ENCODE peak calls at places on chromosome 19, in ten cellular contexts. X, F, A, Q, M, I, E, S, H and U are unnamed samples.

GRCh38 chr19:46925548-46925950 is 64.8 kb downstream of the ARHGAP35 start:
- DNase-seq in A (no peak), X (no peak), E (no peak), Q (no peak), M (no peak), H (no peak), S (no peak), F (no peak), I (no peak), U (no peak)

GRCh38 chr19:43767316-43767715 is 12.6 kb upstream of the SMG9 start:
- DNase-seq in X (no peak), H (no peak), I (no peak), Q (no peak), E (no peak), S (no peak), M (no peak), F (no peak), A (no peak), U (no peak)

GRCh38 chr19:39183100-39183499 is 13.7 kb upstream of the NCCRP1 start:
- DNase-seq in F (no peak), E (no peak), Q (no peak), S (no peak), M (no peak), A (peak), H (no peak), X (no peak), I (no peak), U (no peak)

GRCh38 chr19:15129856-15130580 is 22.8 kb downstream of the SYDE1 start:
- DNase-seq in F (no peak), H (no peak), E (no peak), A (no peak), M (no peak), I (no peak), Q (no peak), X (no peak), S (peak), U (no peak)

GRCh38 chr19:8311461-8312260 is 3.5 kb upstream of the CD320 start:
- DNase-seq in H (no peak), F (no peak), E (no peak), A (no peak), Q (no peak), S (peak), M (no peak), X (no peak), I (no peak), U (no peak)

GRCh38 chr19:6564393-6564792 is 26.6 kb downstream of the CD70 start:
- DNase-seq in F (no peak), X (no peak), I (no peak), S (no peak), E (no peak), Q (no peak), H (peak), M (no peak), A (peak), U (no peak)

GRCh38 chr19:46728693-46729339 is 11.9 kb upstream of the PRKD2 start:
- DNase-seq in Q (peak), X (peak), M (no peak), E (peak), A (peak), S (peak), I (peak), H (peak), F (peak), U (no peak)

GRCh38 chr19:45234089-45234869 is 10.9 kb downstream of the EXOC3L2 start:
- DNase-seq in F (no peak), E (no peak), H (no peak), I (no peak), S (peak), M (no peak), X (no peak), Q (no peak), A (no peak), U (no peak)

GRCh38 chr19:9175326-9175725 is 3.5 kb upstream of the OR7D2 start:
- DNase-seq in H (no peak), E (no peak), S (no peak), F (no peak), Q (no peak), M (no peak), X (no peak), I (no peak), A (no peak), U (no peak)

GRCh38 chr19:3451451-3451866 is 28.9 kb downstream of the SMIM24 start:
- DNase-seq in H (no peak), I (no peak), A (no peak), M (no peak), X (no peak), S (no peak), F (no peak), Q (no peak), E (no peak), U (no peak)

GRCh38 chr19:43265664-43266025 is 3.7 kb downstream of the PSG9 start:
- DNase-seq in S (no peak), H (no peak), M (no peak), X (no peak), E (no peak), F (no peak), I (no peak), Q (no peak), A (no peak), U (no peak)

GRCh38 chr19:47157455-47158321 is 27.1 kb downstream of the SAE1 start:
- DNase-seq in E (no peak), S (no peak), I (peak), F (peak), A (peak), M (no peak), Q (no peak), X (peak), H (peak), U (no peak)

GRCh38 chr19:6738726-6739389 is 622 bp upstream of the TRIP10 start:
- DNase-seq in X (peak), F (no peak), H (no peak), E (no peak), S (no peak), M (no peak), A (no peak), Q (peak), I (no peak), U (no peak)

GRCh38 chr19:18461471-18461870 is 23.5 kb upstream of the ISYNA1 start:
- DNase-seq in X (no peak), I (no peak), H (no peak), Q (no peak), F (no peak), E (no peak), M (no peak), S (no peak), A (no peak), U (no peak)

GRCh38 chr19:12647490-12648071 is 19.0 kb downstream of the MAN2B1 start:
- DNase-seq in M (no peak), X (no peak), E (no peak), I (no peak), F (no peak), A (peak), H (peak), S (peak), Q (no peak), U (no peak)

GRCh38 chr19:51417107-51417806 is at the start of gene SIGLEC10:
- DNase-seq in X (peak), Q (no peak), F (no peak), E (no peak), M (no peak), H (no peak), S (no peak), A (peak), I (no peak), U (no peak)

GRCh38 chr19:3986260-3987041 is 1.2 kb upstream of the EEF2 start:
- DNase-seq in Q (peak), S (peak), M (peak), A (peak), H (peak), I (peak), F (peak), X (peak), E (no peak), U (no peak)

GRCh38 chr19:28313633-28314032 is 899.3 kb downstream of the UQCRFS1 start:
- DNase-seq in X (no peak), S (no peak), E (no peak), M (peak), Q (no peak), F (no peak), A (peak), H (peak), I (no peak), U (peak)

GRCh38 chr19:3335431-3336350 is 30.7 kb upstream of the NFIC start:
- DNase-seq in A (peak), S (no peak), Q (no peak), I (no peak), E (no peak), H (peak), X (no peak), M (no peak), F (no peak), U (no peak)

GRCh38 chr19:13398780-13399726 is 107.2 kb downstream of the CACNA1A start:
- DNase-seq in E (no peak), M (peak), F (no peak), I (no peak), A (peak), Q (no peak), S (peak), H (peak), X (no peak), U (peak)

GRCh38 chr19:23402388-23402787 is 7.1 kb upstream of the ZNF91 start:
- DNase-seq in S (no peak), A (no peak), Q (no peak), X (no peak), E (no peak), F (no peak), M (no peak), I (no peak), H (no peak), U (no peak)

GRCh38 chr19:12840091-12841079 is 2.1 kb downstream of the MAST1 start:
- DNase-seq in S (peak), I (no peak), X (peak), F (no peak), Q (peak), E (no peak), A (peak), H (peak), M (no peak), U (no peak)

GRCh38 chr19:12779162-12779993 is 4.0 kb upstream of the HOOK2 start:
- DNase-seq in S (peak), M (no peak), I (no peak), E (no peak), A (peak), X (peak), Q (no peak), F (no peak), H (peak), U (peak)

GRCh38 chr19:47324502-47324901 is 7.5 kb upstream of the C5AR2 start:
- DNase-seq in E (no peak), A (no peak), Q (no peak), X (no peak), I (no peak), F (no peak), H (no peak), S (no peak), M (no peak), U (no peak)

GRCh38 chr19:32819415-32820400 is 49.9 kb downstream of the SLC7A9 start:
- DNase-seq in Q (no peak), M (no peak), I (no peak), S (no peak), A (no peak), F (no peak), E (no peak), H (no peak), X (peak), U (no peak)

GRCh38 chr19:56301152-56301551 is 13.5 kb downstream of the ZSCAN5A start:
- DNase-seq in M (no peak), I (no peak), A (no peak), F (no peak), X (no peak), Q (no peak), E (no peak), S (peak), H (no peak), U (no peak)

GRCh38 chr19:57830071-57830602 is at the start of gene ZNF587B:
- DNase-seq in E (no peak), X (peak), F (peak), M (no peak), S (peak), I (peak), Q (no peak), A (no peak), H (peak), U (no peak)

GRCh38 chr19:13120817-13121216 is 2.8 kb downstream of the NACC1 start:
- DNase-seq in H (peak), M (peak), F (no peak), S (no peak), I (no peak), X (no peak), A (peak), E (no peak), Q (no peak), U (no peak)

GRCh38 chr19:2983351-2984195 is 6.2 kb downstream of the TLE6 start:
- DNase-seq in Q (peak), S (peak), M (no peak), I (no peak), E (no peak), X (no peak), F (no peak), A (peak), H (peak), U (peak)